ENCODE peak calls at places on chromosomes 13 and 19, in four cellular contexts. R, K, G and O are unnamed samples.

GRCh38 chr19:2043864-2044708 is 7.0 kb downstream of the MKNK2 start:
- DNase-seq in G (no peak), R (no peak), K (peak; percentile 8), O (no peak)

GRCh38 chr19:18906605-18907519 is 10.9 kb upstream of the CERS1 start:
- DNase-seq in G (no peak), R (no peak), K (no peak), O (no peak)

GRCh38 chr13:100573121-100573520 is 15.5 kb downstream of the GGACT start:
- DNase-seq in G (peak; percentile 77), K (peak; percentile 61), R (peak; percentile 48), O (peak; percentile 75)

GRCh38 chr13:98672947-98673545 is 79.4 kb downstream of the SLC15A1 start:
- DNase-seq in R (peak; percentile 52), G (peak; percentile 81), K (peak; percentile 54), O (peak; percentile 71)

GRCh38 chr13:30334663-30335386 is 27.5 kb upstream of the KATNAL1 start:
- DNase-seq in R (no peak), G (peak; percentile 80), K (peak; percentile 37), O (peak; percentile 59)

GRCh38 chr13:23871616-23872220 is 17.5 kb downstream of the MIPEP start:
- DNase-seq in K (peak; percentile 12), G (peak; percentile 39), R (no peak), O (no peak)

GRCh38 chr13:50319603-50320296 is 304.5 kb downstream of the KCNRG start:
- DNase-seq in R (no peak), G (peak; percentile 24), K (peak; percentile 7), O (no peak)

GRCh38 chr13:25068810-25069209 is 27.1 kb upstream of the PABPC3 start:
- DNase-seq in K (no peak), G (no peak), R (no peak), O (no peak)

GRCh38 chr13:43196171-43196611 is 172.8 kb downstream of the DNAJC15 start:
- DNase-seq in G (no peak), K (no peak), R (no peak), O (no peak)

GRCh38 chr19:35750167-35750566 is 1.8 kb downstream of the LIN37 start:
- DNase-seq in G (no peak), K (no peak), R (no peak), O (no peak)

GRCh38 chr19:6806488-6806887 is 34.0 kb downstream of the VAV1 start:
- DNase-seq in G (no peak), R (no peak), K (peak; percentile 57), O (peak; percentile 41)

GRCh38 chr13:25727776-25728175 is 324.0 kb downstream of the SHISA2 start:
- DNase-seq in R (no peak), G (no peak), K (no peak), O (no peak)

GRCh38 chr19:1038995-1039645 is 787 bp upstream of the ABCA7 start:
- DNase-seq in K (no peak), R (no peak), G (no peak), O (no peak)

GRCh38 chr13:74550039-74550438 is 415.8 kb upstream of the KLF12 start:
- DNase-seq in K (no peak), G (no peak), R (no peak), O (no peak)

GRCh38 chr19:1122021-1122971 is 18.5 kb downstream of the GPX4 start:
- DNase-seq in G (no peak), R (no peak), K (no peak), O (no peak)

GRCh38 chr19:31339405-31339804 is 9.8 kb downstream of the TSHZ3 start:
- DNase-seq in K (no peak), G (no peak), R (no peak), O (no peak)

GRCh38 chr19:58154287-58154678 is 3.7 kb upstream of the ZNF329 start:
- DNase-seq in R (no peak), G (peak; percentile 38), K (no peak), O (no peak)

GRCh38 chr19:14116918-14117578 is 514 bp downstream of the PRKACA start:
- DNase-seq in R (no peak), G (no peak), K (peak; percentile 61), O (no peak)

GRCh38 chr19:47110521-47111080 is 3.0 kb downstream of the ZC3H4 start:
- DNase-seq in G (no peak), R (no peak), K (peak; percentile 14), O (no peak)

GRCh38 chr13:33931397-33931987 is 113.5 kb downstream of the RFC3 start:
- DNase-seq in K (peak; percentile 16), R (peak; percentile 2), G (peak; percentile 65), O (peak; percentile 46)

GRCh38 chr19:33296473-33297060 is 5.8 kb downstream of the CEBPA start:
- DNase-seq in G (no peak), K (no peak), R (no peak), O (no peak)

GRCh38 chr13:113584870-113585671 is 518 bp downstream of the TFDP1 start:
- DNase-seq in R (no peak), K (peak; percentile 52), G (no peak), O (no peak)

GRCh38 chr19:46659151-46660007 is 1.6 kb downstream of the DACT3 start:
- DNase-seq in K (peak; percentile 90), R (no peak), G (no peak), O (no peak)

GRCh38 chr13:57507752-57508463 is 123.6 kb upstream of the PCDH17 start:
- DNase-seq in R (no peak), G (no peak), K (no peak), O (no peak)

GRCh38 chr13:41909524-41909923 is 51.4 kb downstream of the VWA8 start:
- DNase-seq in R (no peak), K (no peak), G (no peak), O (no peak)

GRCh38 chr19:38665950-38666661 is 18.7 kb downstream of the ACTN4 start:
- DNase-seq in R (no peak), K (no peak), G (peak; percentile 68), O (no peak)

GRCh38 chr13:48155850-48156249 is 60.9 kb upstream of the MED4 start:
- DNase-seq in G (no peak), K (no peak), R (peak; percentile 13), O (peak; percentile 38)

GRCh38 chr13:113814435-113814821 is 49.4 kb downstream of the GAS6 start:
- DNase-seq in G (no peak), R (no peak), K (no peak), O (no peak)

DNA sequence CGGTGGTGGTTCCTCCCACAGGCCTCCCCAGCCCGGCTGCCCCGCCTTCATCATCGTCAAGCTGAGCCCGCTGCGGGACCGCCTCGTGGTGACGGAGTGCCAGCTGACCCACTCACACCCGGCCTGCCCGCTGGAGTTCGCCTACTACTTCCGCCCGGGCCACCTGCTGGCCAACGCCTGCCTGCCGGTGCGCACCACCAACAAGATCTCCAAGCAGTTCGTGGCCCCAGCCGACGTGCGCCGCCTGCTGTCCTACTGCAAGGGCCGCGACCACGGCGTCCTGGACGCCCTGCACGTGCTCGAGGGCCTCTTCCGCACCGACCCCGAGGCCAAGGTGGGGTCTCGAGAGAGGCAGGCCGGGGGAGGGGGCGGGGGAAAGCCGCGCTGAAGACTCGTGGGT is 12.0 kb downstream of the ZSWIM9 start:
- DNase-seq in K (no peak), G (no peak), R (no peak), O (no peak)
- TF ChIP-seq TCF7L2 in K (no peak), G (no peak), R (no peak), O (no peak)

DNA sequence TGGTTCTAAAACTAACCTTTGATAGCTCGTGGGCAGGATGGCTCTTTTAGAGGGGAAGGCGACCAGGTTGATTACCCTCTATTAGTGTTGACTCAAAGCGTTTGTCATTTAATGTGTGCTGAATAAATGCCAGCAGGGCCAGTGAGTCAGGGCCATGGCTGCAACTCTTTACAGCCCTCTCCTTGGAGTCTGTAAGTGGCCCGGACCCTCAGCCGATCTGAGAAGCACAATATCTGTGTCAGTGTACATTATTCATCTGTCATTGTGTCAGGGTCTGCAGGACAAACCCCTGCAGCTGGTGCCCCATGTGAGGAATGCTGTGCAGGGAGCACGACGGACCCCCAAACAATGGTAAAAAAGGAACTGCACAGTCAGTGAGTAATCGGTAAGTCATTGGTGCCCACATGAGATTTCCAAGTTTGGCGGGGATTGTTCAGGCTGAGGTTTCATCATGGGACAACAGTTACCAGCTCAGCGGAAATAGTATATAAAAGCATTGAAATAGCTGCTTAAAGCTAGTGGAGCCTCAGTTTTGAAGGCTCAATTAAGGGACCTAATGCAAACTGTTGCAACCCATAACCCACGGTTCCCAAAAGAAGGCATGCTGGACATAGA is 139.1 kb downstream of the ZNF675 start:
- DNase-seq in G (no peak), R (no peak), K (no peak), O (no peak)
- TF ChIP-seq TCF7L2 in G (no peak), R (no peak), K (no peak), O (no peak)

GRCh38 chr19:29699861-29700260 is 15.2 kb downstream of the C19orf12 start:
- DNase-seq in G (no peak), R (no peak), K (no peak), O (no peak)
- TF ChIP-seq TCF7L2 in G (no peak), R (no peak), K (no peak), O (no peak)

GRCh38 chr19:55247621-55248099 is 11.2 kb downstream of the PPP6R1 start:
- DNase-seq in K (no peak), G (no peak), R (no peak), O (no peak)
- TF ChIP-seq TCF7L2 in K (no peak), G (no peak), R (no peak), O (no peak)

GRCh38 chr13:70027551-70027950 is 80.1 kb upstream of the ATXN8OS start:
- DNase-seq in K (no peak), R (no peak), G (no peak), O (no peak)
- TF ChIP-seq TCF7L2 in K (no peak), R (no peak), G (no peak), O (no peak)